ENCODE peak calls at places on chromosomes 13 and 19, in seven cellular contexts. One of them, this sample, is unnamed.
A peak's percentile ranks its signal among the peaks of the same experiment; 100 is the strongest.

GRCh38 chr19:2722541-2723344 is 1.6 kb upstream of the DIRAS1 start:
- DNase-seq in cerebellum: peak; percentile 88
- DNase-seq in NCI-H2227 treated with DMSO at 0.1 percent for 48 hours: peak; percentile 7
- DNase-seq in fibroblast of pulmonary artery: peak; percentile 82
- DNase-seq in IMR-90: peak; percentile 74
- DNase-seq in memory B cell: no peak
- DNase-seq in NB4: peak; percentile 79
- DNase-seq in this sample: no peak

GRCh38 chr19:2428027-2428690 is 773 bp upstream of the TIMM13 start:
- DNase-seq in IMR-90: peak; percentile 8
- DNase-seq in cerebellum: peak; percentile 49
- DNase-seq in NCI-H2227 treated with DMSO at 0.1 percent for 48 hours: no peak
- DNase-seq in NB4: no peak
- DNase-seq in fibroblast of pulmonary artery: no peak
- DNase-seq in memory B cell: no peak
- DNase-seq in this sample: no peak

GRCh38 chr13:30791354-30791921 is 56.1 kb downstream of the ALOX5AP start:
- DNase-seq in fibroblast of pulmonary artery: no peak
- DNase-seq in NB4: no peak
- DNase-seq in NCI-H2227 treated with DMSO at 0.1 percent for 48 hours: no peak
- DNase-seq in memory B cell: no peak
- DNase-seq in IMR-90: peak; percentile 43
- DNase-seq in cerebellum: peak; percentile 56
- DNase-seq in this sample: no peak

GRCh38 chr19:6801397-6802086 is 29.0 kb downstream of the VAV1 start:
- DNase-seq in fibroblast of pulmonary artery: peak; percentile 26
- DNase-seq in IMR-90: no peak
- DNase-seq in NB4: peak; percentile 93
- DNase-seq in NCI-H2227 treated with DMSO at 0.1 percent for 48 hours: no peak
- DNase-seq in memory B cell: peak; percentile 85
- DNase-seq in cerebellum: no peak
- DNase-seq in this sample: peak; percentile 85

GRCh38 chr19:2422951-2423880 is 4.2 kb downstream of the TIMM13 start:
- DNase-seq in IMR-90: no peak
- DNase-seq in memory B cell: no peak
- DNase-seq in cerebellum: no peak
- DNase-seq in NCI-H2227 treated with DMSO at 0.1 percent for 48 hours: no peak
- DNase-seq in NB4: no peak
- DNase-seq in fibroblast of pulmonary artery: no peak
- DNase-seq in this sample: no peak

GRCh38 chr19:46840157-46840942 is 10.3 kb downstream of the AP2S1 start:
- DNase-seq in cerebellum: peak; percentile 47
- DNase-seq in NB4: peak; percentile 92
- DNase-seq in NCI-H2227 treated with DMSO at 0.1 percent for 48 hours: peak; percentile 39
- DNase-seq in memory B cell: peak; percentile 47
- DNase-seq in IMR-90: peak; percentile 70
- DNase-seq in fibroblast of pulmonary artery: peak; percentile 78
- DNase-seq in this sample: peak; percentile 58

GRCh38 chr19:16661480-16662034 is 618 bp downstream of the TMEM38A start:
- DNase-seq in NB4: peak; percentile 25
- DNase-seq in IMR-90: no peak
- DNase-seq in NCI-H2227 treated with DMSO at 0.1 percent for 48 hours: no peak
- DNase-seq in memory B cell: peak; percentile 9
- DNase-seq in fibroblast of pulmonary artery: no peak
- DNase-seq in cerebellum: no peak
- DNase-seq in this sample: no peak

GRCh38 chr19:51364200-51365106 is 1.7 kb downstream of the ETFB start:
- DNase-seq in cerebellum: no peak
- DNase-seq in fibroblast of pulmonary artery: no peak
- DNase-seq in NB4: no peak
- DNase-seq in memory B cell: no peak
- DNase-seq in NCI-H2227 treated with DMSO at 0.1 percent for 48 hours: no peak
- DNase-seq in IMR-90: no peak
- DNase-seq in this sample: no peak

GRCh38 chr13:73140804-73141203 is 82.0 kb downstream of the KLF5 start:
- DNase-seq in NB4: no peak
- DNase-seq in memory B cell: no peak
- DNase-seq in fibroblast of pulmonary artery: no peak
- DNase-seq in cerebellum: no peak
- DNase-seq in IMR-90: no peak
- DNase-seq in NCI-H2227 treated with DMSO at 0.1 percent for 48 hours: no peak
- DNase-seq in this sample: no peak

GRCh38 chr13:113207890-113208423 is 512 bp downstream of the PCID2 start:
- DNase-seq in IMR-90: peak; percentile 59
- DNase-seq in NCI-H2227 treated with DMSO at 0.1 percent for 48 hours: no peak
- DNase-seq in memory B cell: no peak
- DNase-seq in NB4: peak; percentile 59
- DNase-seq in cerebellum: no peak
- DNase-seq in fibroblast of pulmonary artery: peak; percentile 53
- DNase-seq in this sample: peak; percentile 21

GRCh38 chr13:113669231-113669870 is 2.3 kb downstream of the GRK1 start:
- DNase-seq in NCI-H2227 treated with DMSO at 0.1 percent for 48 hours: no peak
- DNase-seq in cerebellum: no peak
- DNase-seq in NB4: no peak
- DNase-seq in fibroblast of pulmonary artery: no peak
- DNase-seq in memory B cell: no peak
- DNase-seq in IMR-90: no peak
- DNase-seq in this sample: no peak